ENCODE peak calls at places on chromosomes 7 and 10, in five cellular contexts. D, N, Y, O and M are unnamed samples.

GRCh38 chr10:45558406-45558805 is 114.2 kb downstream of the ZFAND4 start:
- DNase-seq in Y (no peak), N (no peak), D (no peak), O (no peak), M (no peak)

GRCh38 chr7:108603922-108604684 is 34.4 kb downstream of the DNAJB9 start:
- DNase-seq in O (no peak), Y (no peak), N (no peak), D (peak), M (no peak)

GRCh38 chr7:136086712-136087111 is 109.6 kb upstream of the MTPN start:
- DNase-seq in N (peak), O (peak), Y (peak), D (peak), M (peak)

GRCh38 chr10:99743841-99744240 is 11.8 kb downstream of the CUTC start:
- DNase-seq in D (no peak), Y (no peak), N (no peak), O (no peak), M (no peak)

GRCh38 chr10:84314269-84314668 is 14.1 kb upstream of the CCSER2 start:
- DNase-seq in O (no peak), Y (no peak), D (no peak), N (no peak), M (no peak)

GRCh38 chr7:66894463-66895080 is 26.5 kb upstream of the TMEM248 start:
- DNase-seq in D (no peak), Y (peak), N (peak), O (peak), M (no peak)

GRCh38 chr7:121529003-121529402 is 132.9 kb upstream of the FAM3C start:
- DNase-seq in D (no peak), O (peak), N (no peak), Y (no peak), M (no peak)

GRCh38 chr7:42128703-42129102 is 108.3 kb downstream of the GLI3 start:
- DNase-seq in Y (peak), O (peak), D (no peak), N (no peak), M (no peak)

GRCh38 chr7:32914186-32914585 is 22.6 kb upstream of the KBTBD2 start:
- DNase-seq in D (no peak), O (peak), Y (no peak), N (no peak), M (no peak)

GRCh38 chr10:118332948-118333710 is 9.0 kb downstream of the FAM204A start:
- DNase-seq in O (no peak), D (peak), Y (no peak), N (no peak), M (no peak)

GRCh38 chr7:142000244-142000643 is 4.6 kb downstream of the MGAM start:
- DNase-seq in D (no peak), Y (no peak), N (no peak), O (peak), M (no peak)

GRCh38 chr7:151204383-151205032 is 5.8 kb downstream of the H2BK1 start:
- DNase-seq in O (no peak), N (no peak), Y (no peak), D (no peak), M (no peak)

GRCh38 chr10:27783660-27784059 is 38.0 kb upstream of the MKX start:
- DNase-seq in D (no peak), Y (peak), O (peak), N (peak), M (peak)

GRCh38 chr7:55374213-55374612 is 9.1 kb downstream of the LANCL2 start:
- DNase-seq in O (no peak), N (no peak), Y (no peak), D (no peak), M (no peak)

GRCh38 chr7:30351274-30351673 is 66.9 kb downstream of the ZNRF2 start:
- DNase-seq in Y (no peak), N (no peak), D (no peak), O (no peak), M (no peak)

GRCh38 chr7:100208911-100209408 is 10.8 kb upstream of the PVRIG start:
- DNase-seq in N (no peak), D (no peak), Y (no peak), O (no peak), M (no peak)

GRCh38 chr10:1048349-1048731 is 579 bp downstream of the IDI1 start:
- DNase-seq in N (peak), D (no peak), O (peak), Y (peak), M (no peak)

GRCh38 chr10:14665304-14665703 is 109.4 kb downstream of the FAM107B start:
- DNase-seq in D (peak), N (no peak), Y (peak), O (peak), M (no peak)